ENCODE peak calls at places on chromosomes 2 and 18, in four cellular contexts. One of them, this sample, is unnamed.

GRCh38 chr2:187187521-187187920 is 260.5 kb downstream of the CALCRL start:
- DNase-seq in sigmoid colon: no peak
- DNase-seq in left ventricle myocardium inferior: no peak
- DNase-seq in astrocyte: peak; percentile 18
- DNase-seq in this sample: no peak

GRCh38 chr2:69330781-69331180 is 56.2 kb downstream of the GFPT1 start:
- DNase-seq in astrocyte: no peak
- DNase-seq in sigmoid colon: no peak
- DNase-seq in left ventricle myocardium inferior: no peak
- DNase-seq in this sample: no peak

GRCh38 chr2:11873766-11874165 is 127.3 kb downstream of the LPIN1 start:
- DNase-seq in astrocyte: no peak
- DNase-seq in left ventricle myocardium inferior: no peak
- DNase-seq in sigmoid colon: no peak
- DNase-seq in this sample: no peak

GRCh38 chr18:35463050-35463449 is 34.7 kb downstream of the INO80C start:
- DNase-seq in sigmoid colon: no peak
- DNase-seq in left ventricle myocardium inferior: no peak
- DNase-seq in astrocyte: peak; percentile 15
- DNase-seq in this sample: no peak

GRCh38 chr2:112839407-112840067 is 3.0 kb upstream of the IL1B start:
- DNase-seq in left ventricle myocardium inferior: no peak
- DNase-seq in astrocyte: no peak
- DNase-seq in sigmoid colon: no peak
- DNase-seq in this sample: no peak

GRCh38 chr2:204437815-204438766 is 107.2 kb upstream of the PARD3B start:
- DNase-seq in astrocyte: no peak
- DNase-seq in sigmoid colon: no peak
- DNase-seq in left ventricle myocardium inferior: no peak
- DNase-seq in this sample: no peak

GRCh38 chr18:45166341-45167108 is 448.8 kb upstream of the SLC14A2 start:
- DNase-seq in left ventricle myocardium inferior: no peak
- DNase-seq in astrocyte: peak; percentile 90
- DNase-seq in sigmoid colon: no peak
- DNase-seq in this sample: no peak

GRCh38 chr18:3596324-3597158 is 146.6 kb downstream of the TGIF1 start:
- DNase-seq in left ventricle myocardium inferior: peak; percentile 42
- DNase-seq in astrocyte: peak; percentile 39
- DNase-seq in sigmoid colon: peak; percentile 77
- DNase-seq in this sample: peak; percentile 30

GRCh38 chr2:234308814-234309195 is 188.1 kb downstream of the ARL4C start:
- DNase-seq in sigmoid colon: no peak
- DNase-seq in left ventricle myocardium inferior: no peak
- DNase-seq in astrocyte: peak; percentile 89
- DNase-seq in this sample: peak; percentile 72

GRCh38 chr2:20747317-20747716 is 75.6 kb downstream of the LDAH start:
- DNase-seq in left ventricle myocardium inferior: no peak
- DNase-seq in astrocyte: no peak
- DNase-seq in sigmoid colon: no peak
- DNase-seq in this sample: no peak

GRCh38 chr18:76384861-76385680 is 110.0 kb downstream of the ZNF516 start:
- DNase-seq in left ventricle myocardium inferior: no peak
- DNase-seq in astrocyte: no peak
- DNase-seq in sigmoid colon: peak; percentile 50
- DNase-seq in this sample: no peak

GRCh38 chr2:110106642-110107041 is 9.0 kb downstream of the MALL start:
- DNase-seq in astrocyte: peak; percentile 98
- DNase-seq in sigmoid colon: no peak
- DNase-seq in left ventricle myocardium inferior: no peak
- DNase-seq in this sample: no peak

GRCh38 chr18:79947054-79947755 is 4.2 kb downstream of the SLC66A2 start:
- DNase-seq in astrocyte: no peak
- DNase-seq in left ventricle myocardium inferior: no peak
- DNase-seq in sigmoid colon: peak; percentile 48
- DNase-seq in this sample: no peak

DNA sequence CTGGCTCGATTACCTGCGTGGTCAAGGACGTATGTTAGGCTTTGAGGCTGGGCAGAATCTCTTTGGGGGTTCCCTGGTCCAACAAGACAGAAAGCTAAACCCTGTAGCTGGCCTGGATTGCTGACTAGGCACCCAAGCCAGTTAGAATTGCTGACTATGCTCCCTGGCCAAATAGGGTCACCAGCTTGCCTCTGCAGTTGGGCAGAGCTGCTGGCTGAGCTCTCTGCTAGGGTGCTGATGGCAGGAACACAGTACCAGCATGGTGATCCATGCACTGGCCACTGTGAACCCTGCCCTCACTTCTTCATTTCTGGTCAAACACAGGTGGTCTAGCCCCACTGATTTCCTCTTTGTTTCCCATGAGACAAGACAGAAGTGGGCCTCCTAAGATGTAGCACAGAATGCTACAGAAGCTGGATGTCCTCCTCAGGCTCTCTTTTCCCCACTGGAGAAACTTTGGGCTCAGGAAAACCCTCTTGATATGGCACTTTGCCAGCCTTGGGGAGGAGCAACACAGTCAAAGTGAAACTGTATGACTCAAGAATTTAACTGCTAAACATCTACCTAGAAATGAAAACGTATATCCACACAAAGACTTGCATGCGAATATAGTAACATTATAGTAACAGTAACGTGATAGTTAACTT is 20.8 kb downstream of the SP140L start:
- DNase-seq in astrocyte: peak; percentile 12
- DNase-seq in sigmoid colon: no peak
- DNase-seq in left ventricle myocardium inferior: no peak
- DNase-seq in this sample: no peak
- H3K27ac ChIP-seq in astrocyte: no peak overlapping the region
- H3K27ac ChIP-seq in sigmoid colon: no peak overlapping the region
- H3K27ac ChIP-seq in left ventricle myocardium inferior: no peak overlapping the region
- H3K27ac ChIP-seq in this sample: no peak overlapping the region

GRCh38 chr2:113907297-113907696 is 17.4 kb downstream of the ACTR3 start:
- DNase-seq in sigmoid colon: no peak
- DNase-seq in left ventricle myocardium inferior: no peak
- DNase-seq in astrocyte: no peak
- DNase-seq in this sample: no peak
- H3K4me1 ChIP-seq in sigmoid colon: no peaks in the 10 kb centered on the region
- H3K4me1 ChIP-seq in left ventricle myocardium inferior: peaks cover 74% of the 10 kb centered on the region
- H3K4me1 ChIP-seq in astrocyte: no peaks in the 10 kb centered on the region
- H3K4me1 ChIP-seq in this sample: peaks cover 75% of the 10 kb centered on the region

DNA sequence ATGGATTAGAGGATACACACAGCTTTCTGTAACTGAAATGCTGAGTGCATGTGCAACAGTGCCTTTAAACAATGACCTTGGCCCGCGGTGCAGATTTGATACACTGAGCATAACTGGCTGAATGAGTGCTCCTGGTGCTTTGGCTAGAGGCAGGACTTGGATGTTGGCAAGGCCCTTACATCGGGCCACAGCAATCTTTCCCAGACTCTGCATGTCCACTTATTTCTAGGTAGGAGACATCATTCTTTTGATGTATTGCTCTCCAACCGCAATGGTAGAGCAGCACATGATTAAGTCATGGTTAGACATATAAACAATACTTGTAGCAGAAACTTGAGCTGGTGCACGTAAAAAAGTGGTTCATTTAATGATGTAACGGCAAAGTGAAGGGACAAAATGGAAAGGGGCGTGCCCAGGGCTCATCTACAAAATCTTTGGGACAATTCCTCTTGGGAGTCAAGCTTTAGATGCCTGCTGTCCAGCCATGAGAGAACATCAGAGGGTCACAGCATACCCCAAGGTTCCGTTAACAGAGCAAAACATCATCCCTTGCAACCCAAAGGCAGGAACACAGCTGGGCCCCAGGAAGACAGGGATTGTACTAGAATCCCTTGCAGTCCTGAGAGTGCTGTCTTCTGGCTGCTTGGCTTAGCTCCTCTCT is 43.4 kb downstream of the RAB31 start:
- DNase-seq in astrocyte: peak; percentile 69
- DNase-seq in sigmoid colon: no peak
- DNase-seq in left ventricle myocardium inferior: no peak
- DNase-seq in this sample: no peak
- H3K4me3 ChIP-seq in astrocyte: no peak overlapping the region
- H3K4me3 ChIP-seq in sigmoid colon: no peak overlapping the region
- H3K4me3 ChIP-seq in left ventricle myocardium inferior: no peak overlapping the region
- H3K4me3 ChIP-seq in this sample: no peak overlapping the region

DNA sequence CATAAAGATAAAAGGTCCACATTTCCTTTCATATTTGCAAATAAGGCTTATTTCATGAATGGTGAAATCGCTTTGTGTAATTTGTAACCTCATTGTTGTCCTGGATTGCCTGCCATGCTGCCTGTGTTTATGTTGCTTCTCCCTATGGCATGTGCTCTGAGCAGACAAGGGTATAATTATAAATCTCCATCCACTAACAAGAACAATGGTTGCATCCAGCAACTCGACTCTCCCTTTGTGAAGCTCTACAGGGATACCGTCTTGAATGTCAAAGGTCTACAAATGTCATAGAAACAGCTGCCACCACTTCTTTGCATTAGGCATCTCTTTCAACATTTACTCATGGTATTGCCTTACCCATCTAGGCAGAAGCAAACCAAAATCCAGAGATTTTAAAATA is 209.6 kb downstream of the SLC8A1 start:
- DNase-seq in sigmoid colon: no peak
- DNase-seq in astrocyte: no peak
- DNase-seq in left ventricle myocardium inferior: no peak
- DNase-seq in this sample: no peak
- H3K27ac ChIP-seq in sigmoid colon: peak overlapping the region; percentile 9
- H3K27ac ChIP-seq in astrocyte: no peak overlapping the region
- H3K27ac ChIP-seq in left ventricle myocardium inferior: no peak overlapping the region
- H3K27ac ChIP-seq in this sample: no peak overlapping the region

GRCh38 chr2:30249354-30249753 is 18.0 kb downstream of the LBH start:
- DNase-seq in astrocyte: no peak
- DNase-seq in sigmoid colon: no peak
- DNase-seq in left ventricle myocardium inferior: no peak
- DNase-seq in this sample: no peak
- H3K4me1 ChIP-seq in astrocyte: peaks cover 20% of the 10 kb centered on the region
- H3K4me1 ChIP-seq in sigmoid colon: no peaks in the 10 kb centered on the region
- H3K4me1 ChIP-seq in left ventricle myocardium inferior: peaks cover 93% of the 10 kb centered on the region
- H3K4me1 ChIP-seq in this sample: peaks cover 85% of the 10 kb centered on the region

GRCh38 chr2:240991378-240992263 is 6.8 kb upstream of the SNED1 start:
- DNase-seq in sigmoid colon: peak; percentile 96
- DNase-seq in left ventricle myocardium inferior: peak; percentile 86
- DNase-seq in astrocyte: peak; percentile 93
- DNase-seq in this sample: no peak
- H3K4me3 ChIP-seq in sigmoid colon: no peak overlapping the region
- H3K4me3 ChIP-seq in left ventricle myocardium inferior: peak overlapping the region; percentile 22
- H3K4me3 ChIP-seq in astrocyte: no peak overlapping the region
- H3K4me3 ChIP-seq in this sample: no peak overlapping the region

GRCh38 chr2:207138573-207139297 is 27.0 kb downstream of the KLF7 start:
- DNase-seq in astrocyte: no peak
- DNase-seq in sigmoid colon: no peak
- DNase-seq in left ventricle myocardium inferior: no peak
- DNase-seq in this sample: no peak
- H3K27ac ChIP-seq in astrocyte: no peak overlapping the region
- H3K27ac ChIP-seq in sigmoid colon: peak overlapping the region; percentile 78
- H3K27ac ChIP-seq in left ventricle myocardium inferior: peak overlapping the region; percentile 100
- H3K27ac ChIP-seq in this sample: no peak overlapping the region

GRCh38 chr2:43347751-43348150 is 121.3 kb upstream of the ZFP36L2 start:
- DNase-seq in astrocyte: no peak
- DNase-seq in left ventricle myocardium inferior: no peak
- DNase-seq in sigmoid colon: no peak
- DNase-seq in this sample: no peak

GRCh38 chr2:43346619-43347018 is 120.2 kb upstream of the ZFP36L2 start:
- DNase-seq in sigmoid colon: no peak
- DNase-seq in left ventricle myocardium inferior: no peak
- DNase-seq in astrocyte: no peak
- DNase-seq in this sample: no peak

GRCh38 chr2:43345391-43345813 is 119.0 kb upstream of the ZFP36L2 start:
- DNase-seq in sigmoid colon: no peak
- DNase-seq in astrocyte: peak; percentile 47
- DNase-seq in left ventricle myocardium inferior: peak; percentile 41
- DNase-seq in this sample: no peak

GRCh38 chr2:43344911-43345373 is 118.5 kb upstream of the ZFP36L2 start:
- DNase-seq in left ventricle myocardium inferior: no peak
- DNase-seq in astrocyte: no peak
- DNase-seq in sigmoid colon: no peak
- DNase-seq in this sample: no peak

GRCh38 chr2:43345872-43346271 is 119.5 kb upstream of the ZFP36L2 start:
- DNase-seq in astrocyte: no peak
- DNase-seq in sigmoid colon: no peak
- DNase-seq in left ventricle myocardium inferior: no peak
- DNase-seq in this sample: no peak
- H3K4me1 ChIP-seq in astrocyte: peaks cover 39% of the 10 kb centered on the region
- H3K4me1 ChIP-seq in sigmoid colon: no peaks in the 10 kb centered on the region
- H3K4me1 ChIP-seq in left ventricle myocardium inferior: peaks cover 99% of the 10 kb centered on the region
- H3K4me1 ChIP-seq in this sample: no peaks in the 10 kb centered on the region

GRCh38 chr2:149597050-149598013 is 9.8 kb upstream of the MMADHC start:
- DNase-seq in left ventricle myocardium inferior: no peak
- DNase-seq in sigmoid colon: peak; percentile 62
- DNase-seq in astrocyte: peak; percentile 80
- DNase-seq in this sample: peak; percentile 34
- H3K4me3 ChIP-seq in left ventricle myocardium inferior: peak overlapping the region; percentile 39
- H3K4me3 ChIP-seq in sigmoid colon: peak overlapping the region; percentile 24
- H3K4me3 ChIP-seq in astrocyte: peak overlapping the region; percentile 12
- H3K4me3 ChIP-seq in this sample: no peak overlapping the region

This sample was measured in CD8-positive, alpha-beta memory T cell.